ENCODE peak calls at places on chromosomes 12 and 14, in five cellular contexts. One of them, this sample, is unnamed.

GRCh38 chr14:59069455-59069854 is 119.0 kb upstream of the DAAM1 start:
- DNase-seq in H9: no peak
- DNase-seq in mesenchymal stem cell: no peak
- DNase-seq in IMR-90: no peak
- DNase-seq in neuronal stem cell: no peak
- DNase-seq in this sample: peak; percentile 74

GRCh38 chr14:93073833-93074769 is 41.6 kb downstream of the ITPK1 start:
- DNase-seq in H9: no peak
- DNase-seq in IMR-90: peak; percentile 40
- DNase-seq in mesenchymal stem cell: peak; percentile 42
- DNase-seq in neuronal stem cell: no peak
- DNase-seq in this sample: no peak

GRCh38 chr12:90826031-90826430 is 128.9 kb downstream of the CCER1 start:
- DNase-seq in IMR-90: no peak
- DNase-seq in mesenchymal stem cell: no peak
- DNase-seq in H9: no peak
- DNase-seq in neuronal stem cell: no peak
- DNase-seq in this sample: no peak

GRCh38 chr12:126747530-126748149 is 1519.3 kb upstream of the TMEM132C start:
- DNase-seq in IMR-90: no peak
- DNase-seq in neuronal stem cell: no peak
- DNase-seq in mesenchymal stem cell: no peak
- DNase-seq in H9: peak; percentile 76
- DNase-seq in this sample: peak; percentile 54

GRCh38 chr12:26803552-26803951 is 29.4 kb downstream of the ITPR2 start:
- DNase-seq in IMR-90: peak; percentile 50
- DNase-seq in neuronal stem cell: no peak
- DNase-seq in H9: no peak
- DNase-seq in mesenchymal stem cell: peak; percentile 27
- DNase-seq in this sample: no peak

GRCh38 chr14:60350366-60350720 is 101.3 kb downstream of the PPM1A start:
- DNase-seq in neuronal stem cell: no peak
- DNase-seq in mesenchymal stem cell: no peak
- DNase-seq in IMR-90: no peak
- DNase-seq in H9: peak; percentile 40
- DNase-seq in this sample: peak; percentile 60

GRCh38 chr14:68628605-68629310 is 164.1 kb downstream of the ZFP36L1 start:
- DNase-seq in neuronal stem cell: no peak
- DNase-seq in mesenchymal stem cell: no peak
- DNase-seq in H9: peak; percentile 60
- DNase-seq in IMR-90: no peak
- DNase-seq in this sample: peak; percentile 87

GRCh38 chr12:47744005-47744651 is 14.6 kb downstream of the RAPGEF3 start:
- DNase-seq in mesenchymal stem cell: no peak
- DNase-seq in neuronal stem cell: no peak
- DNase-seq in IMR-90: no peak
- DNase-seq in H9: peak; percentile 94
- DNase-seq in this sample: peak; percentile 85

GRCh38 chr14:75232597-75232996 is 46.0 kb upstream of the FOS start:
- DNase-seq in mesenchymal stem cell: no peak
- DNase-seq in H9: no peak
- DNase-seq in neuronal stem cell: no peak
- DNase-seq in IMR-90: no peak
- DNase-seq in this sample: peak; percentile 77

GRCh38 chr12:89721291-89721987 is 12.8 kb upstream of the ATP2B1 start:
- DNase-seq in IMR-90: no peak
- DNase-seq in neuronal stem cell: no peak
- DNase-seq in H9: no peak
- DNase-seq in mesenchymal stem cell: no peak
- DNase-seq in this sample: no peak

GRCh38 chr14:102095231-102095870 is 8.5 kb upstream of the HSP90AA1 start:
- DNase-seq in H9: no peak
- DNase-seq in neuronal stem cell: no peak
- DNase-seq in mesenchymal stem cell: peak; percentile 28
- DNase-seq in IMR-90: peak; percentile 66
- DNase-seq in this sample: peak; percentile 36

GRCh38 chr12:49068879-49069506 is 786 bp downstream of the RHEBL1 start:
- DNase-seq in H9: no peak
- DNase-seq in IMR-90: no peak
- DNase-seq in mesenchymal stem cell: no peak
- DNase-seq in neuronal stem cell: no peak
- DNase-seq in this sample: no peak

GRCh38 chr14:40697221-40697620 is 909.5 kb upstream of the LRFN5 start:
- DNase-seq in IMR-90: no peak
- DNase-seq in mesenchymal stem cell: peak; percentile 22
- DNase-seq in neuronal stem cell: no peak
- DNase-seq in H9: no peak
- DNase-seq in this sample: no peak

GRCh38 chr12:94435511-94435927 is 24.1 kb downstream of the CEP83 start:
- DNase-seq in mesenchymal stem cell: no peak
- DNase-seq in H9: peak; percentile 44
- DNase-seq in neuronal stem cell: no peak
- DNase-seq in IMR-90: no peak
- DNase-seq in this sample: peak; percentile 64

GRCh38 chr12:15278816-15279658 is 43.3 kb upstream of the PTPRO start:
- DNase-seq in IMR-90: peak; percentile 3
- DNase-seq in neuronal stem cell: no peak
- DNase-seq in H9: no peak
- DNase-seq in mesenchymal stem cell: peak; percentile 65
- DNase-seq in this sample: no peak

GRCh38 chr14:88914956-88915355 is 90.5 kb downstream of the TTC8 start:
- DNase-seq in IMR-90: no peak
- DNase-seq in H9: no peak
- DNase-seq in neuronal stem cell: no peak
- DNase-seq in mesenchymal stem cell: no peak
- DNase-seq in this sample: no peak

GRCh38 chr12:76569685-76570604 is 10.4 kb upstream of the OSBPL8 start:
- DNase-seq in H9: no peak
- DNase-seq in neuronal stem cell: no peak
- DNase-seq in IMR-90: no peak
- DNase-seq in mesenchymal stem cell: no peak
- DNase-seq in this sample: no peak

GRCh38 chr14:77177623-77178185 is 3.9 kb upstream of the TMEM63C start:
- DNase-seq in neuronal stem cell: no peak
- DNase-seq in IMR-90: no peak
- DNase-seq in mesenchymal stem cell: no peak
- DNase-seq in H9: no peak
- DNase-seq in this sample: no peak

GRCh38 chr12:89162704-89163261 is 189.5 kb downstream of the DUSP6 start:
- DNase-seq in mesenchymal stem cell: peak; percentile 97
- DNase-seq in IMR-90: peak; percentile 99
- DNase-seq in H9: no peak
- DNase-seq in neuronal stem cell: no peak
- DNase-seq in this sample: no peak

GRCh38 chr12:59699408-59700144 is 103.7 kb downstream of the SLC16A7 start:
- DNase-seq in neuronal stem cell: no peak
- DNase-seq in H9: no peak
- DNase-seq in IMR-90: peak; percentile 86
- DNase-seq in mesenchymal stem cell: peak; percentile 73
- DNase-seq in this sample: no peak

GRCh38 chr14:69711471-69712216 is 55.3 kb upstream of the SRSF5 start:
- DNase-seq in IMR-90: no peak
- DNase-seq in neuronal stem cell: no peak
- DNase-seq in H9: no peak
- DNase-seq in mesenchymal stem cell: no peak
- DNase-seq in this sample: no peak

GRCh38 chr12:22116376-22116775 is 70.4 kb downstream of the CMAS start:
- DNase-seq in H9: no peak
- DNase-seq in neuronal stem cell: no peak
- DNase-seq in mesenchymal stem cell: no peak
- DNase-seq in IMR-90: no peak
- DNase-seq in this sample: no peak

GRCh38 chr12:70359458-70360197 is 6.5 kb upstream of the KCNMB4 start:
- DNase-seq in IMR-90: no peak
- DNase-seq in mesenchymal stem cell: no peak
- DNase-seq in neuronal stem cell: no peak
- DNase-seq in H9: no peak
- DNase-seq in this sample: no peak

GRCh38 chr12:49832836-49833421 is 4.7 kb upstream of the NCKAP5L start:
- DNase-seq in mesenchymal stem cell: peak; percentile 65
- DNase-seq in neuronal stem cell: no peak
- DNase-seq in IMR-90: peak; percentile 87
- DNase-seq in H9: no peak
- DNase-seq in this sample: no peak

GRCh38 chr12:39236994-39237393 is 205.9 kb downstream of the KIF21A start:
- DNase-seq in mesenchymal stem cell: peak; percentile 94
- DNase-seq in IMR-90: no peak
- DNase-seq in neuronal stem cell: no peak
- DNase-seq in H9: no peak
- DNase-seq in this sample: no peak

GRCh38 chr12:123573870-123574269 is 10.5 kb upstream of the TMED2 start:
- DNase-seq in H9: no peak
- DNase-seq in neuronal stem cell: no peak
- DNase-seq in IMR-90: no peak
- DNase-seq in mesenchymal stem cell: no peak
- DNase-seq in this sample: no peak

GRCh38 chr14:74486164-74486563 is 6.9 kb downstream of the NPC2 start:
- DNase-seq in mesenchymal stem cell: no peak
- DNase-seq in neuronal stem cell: no peak
- DNase-seq in H9: no peak
- DNase-seq in IMR-90: no peak
- DNase-seq in this sample: no peak

GRCh38 chr12:57223191-57224165 is 6.0 kb upstream of the SHMT2 start:
- DNase-seq in IMR-90: no peak
- DNase-seq in neuronal stem cell: no peak
- DNase-seq in mesenchymal stem cell: no peak
- DNase-seq in H9: no peak
- DNase-seq in this sample: no peak

GRCh38 chr14:93537962-93538361 is 107.2 kb downstream of the UNC79 start:
- DNase-seq in neuronal stem cell: no peak
- DNase-seq in H9: no peak
- DNase-seq in IMR-90: no peak
- DNase-seq in mesenchymal stem cell: no peak
- DNase-seq in this sample: no peak

GRCh38 chr12:123485756-123486155 is 27.8 kb downstream of the SNRNP35 start:
- DNase-seq in IMR-90: no peak
- DNase-seq in neuronal stem cell: no peak
- DNase-seq in H9: no peak
- DNase-seq in mesenchymal stem cell: no peak
- DNase-seq in this sample: no peak

DNA sequence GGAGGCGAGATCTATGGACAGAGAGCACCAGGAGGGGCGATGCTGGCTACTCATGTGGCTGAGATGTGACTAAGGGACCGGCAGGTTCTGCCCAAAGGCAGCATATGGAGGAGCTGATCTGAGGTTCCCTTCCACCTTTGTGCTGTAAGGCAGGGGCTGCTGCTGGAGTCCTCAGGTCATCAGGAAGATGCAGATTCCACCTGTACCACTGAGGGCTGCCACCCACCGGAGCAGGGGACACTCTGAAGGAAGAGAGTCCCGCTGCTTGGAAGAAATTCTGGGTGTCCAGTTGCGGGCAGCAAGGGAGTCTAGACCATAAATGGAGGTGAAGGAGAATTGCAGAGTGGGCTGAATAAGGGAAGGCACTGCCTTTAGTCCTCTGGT is 55.3 kb downstream of the PLEKHG3 start:
- DNase-seq in mesenchymal stem cell: no peak
- DNase-seq in IMR-90: no peak
- DNase-seq in neuronal stem cell: no peak
- DNase-seq in H9: no peak
- DNase-seq in this sample: no peak
- H3K4me1 ChIP-seq in mesenchymal stem cell: peaks cover 71% of the 10 kb centered on the region
- H3K4me1 ChIP-seq in IMR-90: peaks cover 50% of the 10 kb centered on the region
- H3K4me1 ChIP-seq in neuronal stem cell: peaks cover 27% of the 10 kb centered on the region
- H3K4me1 ChIP-seq in H9: peaks cover 5% of the 10 kb centered on the region
- H3K4me1 ChIP-seq in this sample: peaks cover 30% of the 10 kb centered on the region

DNA sequence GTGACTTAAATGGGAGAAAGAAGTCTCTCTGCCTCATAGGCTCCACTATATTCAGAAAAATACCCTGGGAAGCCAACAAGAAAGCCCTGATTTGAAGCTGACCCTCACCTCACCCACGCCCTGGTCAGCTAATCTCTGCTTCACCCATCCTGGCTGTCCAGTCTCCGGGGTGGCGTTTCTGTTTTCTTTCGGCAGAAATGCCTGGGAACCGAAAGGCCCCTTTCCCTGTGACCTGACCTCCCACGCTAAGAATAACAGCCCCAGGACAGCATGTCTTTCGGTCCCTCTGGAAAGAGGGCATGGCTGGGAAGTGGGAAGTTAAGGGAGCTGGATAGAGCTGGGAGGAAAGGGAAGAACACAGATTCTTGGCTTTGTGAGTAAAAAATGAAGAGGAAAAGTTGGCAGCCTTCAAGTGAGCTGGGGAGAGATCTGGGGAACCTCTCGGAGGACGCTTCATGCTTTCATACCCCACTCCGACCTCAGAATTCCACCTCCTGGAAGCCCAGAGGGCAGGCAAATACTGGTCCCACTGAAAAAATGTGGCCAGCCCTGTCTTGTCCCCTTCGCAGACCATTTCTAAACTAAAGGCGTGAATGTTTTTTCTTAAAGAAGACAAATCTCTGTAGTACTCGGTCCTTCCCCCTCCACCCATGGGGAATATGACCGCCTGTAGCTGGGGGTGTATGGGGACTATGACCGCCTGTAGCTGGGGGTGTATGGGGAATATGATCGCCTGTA is 163.0 kb upstream of the FKBP4 start:
- DNase-seq in neuronal stem cell: no peak
- DNase-seq in mesenchymal stem cell: no peak
- DNase-seq in H9: no peak
- DNase-seq in IMR-90: no peak
- DNase-seq in this sample: no peak
- H3K18ac ChIP-seq in neuronal stem cell: no peak overlapping the region
- H3K18ac ChIP-seq in mesenchymal stem cell: no peak overlapping the region
- H3K18ac ChIP-seq in H9: no peak overlapping the region
- H3K18ac ChIP-seq in IMR-90: no peak overlapping the region
- H3K18ac ChIP-seq in this sample: no peak overlapping the region

GRCh38 chr14:46940600-46940999 is 289.0 kb upstream of the RPL10L start:
- DNase-seq in H9: no peak
- DNase-seq in neuronal stem cell: no peak
- DNase-seq in IMR-90: no peak
- DNase-seq in mesenchymal stem cell: no peak
- DNase-seq in this sample: no peak
- H2BK15ac ChIP-seq in H9: no peak overlapping the region
- H2BK15ac ChIP-seq in neuronal stem cell: no peak overlapping the region
- H2BK15ac ChIP-seq in IMR-90: no peak overlapping the region
- H2BK15ac ChIP-seq in mesenchymal stem cell: no peak overlapping the region
- H2BK15ac ChIP-seq in this sample: no peak overlapping the region

DNA sequence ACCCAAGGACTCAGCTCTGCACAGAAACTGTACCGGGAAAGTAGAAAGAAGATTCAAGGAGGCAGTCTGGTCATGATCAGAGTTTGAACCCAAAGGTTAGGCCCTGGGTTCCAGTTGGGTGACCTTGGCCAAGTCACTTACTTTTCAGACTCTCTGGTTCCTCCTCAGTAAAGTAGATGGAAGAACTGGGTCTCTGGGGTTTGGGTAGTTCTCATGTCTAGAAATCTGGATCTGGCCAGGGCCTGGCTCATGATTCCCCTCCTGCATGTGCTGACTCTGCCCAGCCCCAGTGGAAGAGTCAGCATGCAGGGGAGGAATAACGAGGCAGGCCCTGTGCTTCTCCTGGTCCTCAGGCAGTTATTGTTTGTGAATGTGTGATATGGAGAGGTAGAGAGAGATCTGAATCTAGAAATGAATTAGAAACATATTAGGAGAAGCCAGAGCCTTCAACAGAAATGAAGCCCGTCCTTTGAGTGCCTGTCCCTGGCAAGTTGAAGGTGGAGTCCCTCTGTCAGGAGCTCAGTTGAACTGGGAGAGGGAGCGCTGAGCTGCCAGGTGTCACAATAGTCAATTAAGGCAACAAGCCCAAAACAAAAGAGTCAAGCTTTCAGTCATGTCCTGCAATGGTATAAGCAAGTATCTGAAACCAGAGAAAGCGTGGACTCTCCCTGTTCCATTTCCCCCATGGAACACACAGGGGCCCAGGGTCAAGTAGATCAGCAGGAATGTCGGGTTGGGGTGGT is 131.3 kb upstream of the HIF1A start:
- DNase-seq in mesenchymal stem cell: no peak
- DNase-seq in neuronal stem cell: no peak
- DNase-seq in H9: no peak
- DNase-seq in IMR-90: no peak
- DNase-seq in this sample: no peak
- H3K4me1 ChIP-seq in mesenchymal stem cell: peaks cover 43% of the 10 kb centered on the region
- H3K4me1 ChIP-seq in neuronal stem cell: peaks cover 27% of the 10 kb centered on the region
- H3K4me1 ChIP-seq in H9: no peaks in the 10 kb centered on the region
- H3K4me1 ChIP-seq in IMR-90: peaks cover 69% of the 10 kb centered on the region
- H3K4me1 ChIP-seq in this sample: peaks cover 4% of the 10 kb centered on the region